ENCODE peak calls at places on chromosomes 3 and 15, in eight cellular contexts. M is lower lobe of right lung; F is H1; N is CD4-positive, alpha-beta T cell; S is astrocyte; W is CD4-positive, alpha-beta memory T cell; O is CD8-positive, alpha-beta T cell; P is WERI-Rb-1. U is an unnamed sample. For H3K9me3, the result is how much of the 10 kb centered on the place peaks cover.

GRCh38 chr3:59660376-59660775 is 610.6 kb upstream of the CFAP20DC start:
- DNase-seq in S (peak), F (no peak), O (no peak), M (no peak), N (no peak), P (no peak), W (no peak), U (no peak)

GRCh38 chr3:159771865-159772611 is 216.6 kb upstream of the IL12A start:
- DNase-seq in S (no peak), W (no peak), O (no peak), F (no peak), M (no peak), N (no peak), P (no peak), U (no peak)

GRCh38 chr15:60972866-60973265 is 256.2 kb downstream of the RORA start:
- DNase-seq in M (no peak), F (no peak), O (no peak), P (no peak), S (peak), W (no peak), N (no peak), U (no peak)

GRCh38 chr3:111968319-111969059 is 10.3 kb upstream of the ABHD10 start:
- DNase-seq in O (no peak), S (no peak), F (no peak), N (no peak), M (no peak), W (no peak), P (no peak), U (no peak)

GRCh38 chr15:27176785-27177406 is 205.9 kb downstream of the GABRG3 start:
- DNase-seq in M (no peak), P (no peak), N (no peak), F (no peak), S (peak), W (no peak), O (no peak), U (no peak)

GRCh38 chr3:35648347-35648746 is 9.0 kb downstream of the ARPP21 start:
- DNase-seq in F (no peak), M (no peak), W (no peak), N (no peak), P (no peak), O (no peak), S (peak), U (no peak)

GRCh38 chr15:49452595-49452994 is 29.6 kb downstream of the FGF7 start:
- DNase-seq in O (no peak), W (no peak), N (no peak), M (no peak), F (no peak), P (no peak), S (no peak), U (no peak)

GRCh38 chr3:146585156-146585555 is 20.0 kb downstream of the PLSCR5 start:
- DNase-seq in F (no peak), O (no peak), P (no peak), N (no peak), W (no peak), M (no peak), S (no peak), U (no peak)

GRCh38 chr15:51234181-51234927 is 104.0 kb downstream of the CYP19A1 start:
- DNase-seq in P (no peak), W (no peak), F (no peak), M (no peak), S (no peak), O (no peak), N (no peak), U (no peak)

GRCh38 chr3:179100652-179101051 is 29.0 kb upstream of the ZMAT3 start:
- DNase-seq in F (no peak), O (no peak), N (no peak), S (peak), P (no peak), M (no peak), W (no peak), U (no peak)

GRCh38 chr3:101807884-101808283 is 28.9 kb downstream of the NXPE3 start:
- DNase-seq in M (no peak), N (no peak), W (no peak), F (no peak), S (no peak), O (no peak), P (no peak), U (no peak)

GRCh38 chr3:101806491-101806890 is 27.5 kb downstream of the NXPE3 start:
- DNase-seq in P (no peak), N (no peak), W (no peak), F (no peak), M (no peak), O (no peak), S (no peak), U (no peak)

GRCh38 chr3:101810023-101810415 is 31.0 kb downstream of the NXPE3 start:
- DNase-seq in O (no peak), W (no peak), F (no peak), N (no peak), M (no peak), S (no peak), P (no peak), U (no peak)

GRCh38 chr3:101811875-101812274 is 32.9 kb downstream of the NXPE3 start:
- DNase-seq in S (no peak), W (no peak), P (no peak), F (no peak), O (no peak), M (no peak), N (no peak), U (no peak)

GRCh38 chr3:101809178-101810022 is 30.4 kb downstream of the NXPE3 start:
- DNase-seq in S (no peak), N (peak), M (no peak), W (peak), O (peak), F (no peak), P (no peak), U (no peak)
- H3K27ac ChIP-seq in S (no peak), N (peak), M (peak), W (peak), O (no peak), F (no peak), P (no peak), U (no peak)

GRCh38 chr3:17491601-17492000 is 250.8 kb downstream of the TBC1D5 start:
- DNase-seq in S (peak), O (no peak), N (no peak), P (no peak), M (no peak), W (no peak), F (no peak), U (no peak)

GRCh38 chr3:17494117-17494809 is 248.2 kb downstream of the TBC1D5 start:
- DNase-seq in P (no peak), M (no peak), F (no peak), S (no peak), W (no peak), N (no peak), O (no peak), U (no peak)

DNA sequence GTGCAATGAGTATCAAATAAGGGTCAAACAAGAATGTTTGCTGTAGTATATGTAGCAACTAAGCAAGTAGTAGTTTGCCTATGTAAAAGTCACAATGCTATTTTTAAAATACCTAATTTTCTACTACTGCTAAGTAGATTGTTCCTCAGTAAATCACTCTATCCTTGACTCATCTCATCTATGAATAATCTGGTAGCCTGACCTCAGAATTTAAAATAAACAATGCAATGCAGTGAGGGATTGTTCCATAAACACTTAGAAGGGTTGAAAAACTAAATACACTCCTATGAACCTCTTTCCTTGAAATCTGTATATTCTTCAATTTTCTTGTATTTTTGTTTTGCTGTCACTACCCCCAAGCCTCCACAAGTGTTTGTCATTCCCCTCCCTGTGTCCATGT is 253.3 kb downstream of the TBC1D5 start:
- DNase-seq in P (no peak), O (no peak), F (no peak), W (no peak), S (peak), N (no peak), M (no peak), U (no peak)
- H3K9me3 ChIP-seq in P (under half), O (under half), F (under half), W (under half), S (under half), N (under half), M (under half), U (under half)

GRCh38 chr15:38374024-38374423 is 79.9 kb upstream of the FAM98B start:
- DNase-seq in F (no peak), O (no peak), S (no peak), W (no peak), N (no peak), M (no peak), P (no peak), U (no peak)

GRCh38 chr15:38373016-38373415 is 80.9 kb upstream of the FAM98B start:
- DNase-seq in F (no peak), W (no peak), S (no peak), P (no peak), O (no peak), M (no peak), N (no peak), U (no peak)

GRCh38 chr15:38374477-38374876 is 79.5 kb upstream of the FAM98B start:
- DNase-seq in P (no peak), S (no peak), M (no peak), N (no peak), F (no peak), O (no peak), W (no peak), U (no peak)

GRCh38 chr15:38378162-38378560 is 75.8 kb upstream of the FAM98B start:
- DNase-seq in P (no peak), O (no peak), N (no peak), S (peak), M (peak), F (no peak), W (no peak), U (no peak)

DNA sequence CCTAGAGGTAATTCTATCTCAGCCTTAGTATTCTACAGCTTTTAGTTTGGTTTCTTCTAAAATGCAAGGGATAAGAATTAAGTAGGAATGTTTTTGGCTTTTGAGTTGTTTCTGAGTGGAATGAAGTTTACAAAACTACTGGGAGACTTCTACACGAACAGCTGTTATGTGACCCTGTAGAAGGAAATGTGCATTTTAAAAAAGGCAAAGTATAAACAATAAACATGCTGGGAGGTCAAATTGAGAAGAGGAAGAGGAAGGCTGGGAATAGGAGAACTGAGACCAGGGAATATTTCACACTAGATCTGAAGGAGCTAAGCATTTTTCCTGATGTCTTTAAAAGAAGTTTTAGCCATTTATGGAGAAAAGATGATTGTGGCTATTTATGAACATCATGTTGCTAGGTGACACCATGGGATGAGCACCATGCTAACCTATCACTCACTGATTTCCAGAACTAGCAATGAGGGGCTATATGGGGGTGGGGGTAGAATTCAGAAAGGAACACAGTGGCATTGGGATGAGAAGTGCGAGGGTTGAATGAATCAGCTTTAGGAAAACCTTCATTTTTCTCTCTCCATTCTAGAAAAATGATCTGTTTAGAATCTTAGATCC is 76.3 kb upstream of the FAM98B start:
- DNase-seq in W (no peak), F (no peak), S (no peak), N (no peak), P (no peak), O (no peak), M (no peak), U (no peak)
- H3K27ac ChIP-seq in W (no peak), F (no peak), S (no peak), N (no peak), P (no peak), O (no peak), M (peak), U (peak)

DNA sequence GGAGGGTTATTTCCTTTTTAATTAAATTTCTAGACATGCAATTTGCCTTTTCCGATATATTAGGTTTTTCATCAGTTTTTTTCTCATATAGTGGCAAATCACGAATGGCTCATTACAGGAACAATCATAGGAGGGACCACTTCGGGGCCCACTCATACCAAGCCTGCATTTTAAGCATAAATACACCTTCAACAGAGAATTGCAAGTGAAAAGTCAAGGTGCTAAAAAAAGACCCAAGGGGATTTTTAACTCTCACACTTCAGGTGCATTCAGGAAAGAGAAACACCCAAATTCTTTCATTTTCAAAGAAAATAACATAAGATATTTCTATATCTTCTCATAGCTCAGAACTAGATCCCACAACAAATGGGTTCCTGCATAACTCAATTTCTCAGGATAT is 979.6 kb upstream of the NR2F2 start:
- DNase-seq in N (no peak), O (no peak), S (no peak), P (no peak), W (no peak), F (no peak), M (no peak), U (no peak)
- H3K9me3 ChIP-seq in N (under half), O (under half), S (under half), P (under half), W (under half), F (under half), M (under half), U (under half)

DNA sequence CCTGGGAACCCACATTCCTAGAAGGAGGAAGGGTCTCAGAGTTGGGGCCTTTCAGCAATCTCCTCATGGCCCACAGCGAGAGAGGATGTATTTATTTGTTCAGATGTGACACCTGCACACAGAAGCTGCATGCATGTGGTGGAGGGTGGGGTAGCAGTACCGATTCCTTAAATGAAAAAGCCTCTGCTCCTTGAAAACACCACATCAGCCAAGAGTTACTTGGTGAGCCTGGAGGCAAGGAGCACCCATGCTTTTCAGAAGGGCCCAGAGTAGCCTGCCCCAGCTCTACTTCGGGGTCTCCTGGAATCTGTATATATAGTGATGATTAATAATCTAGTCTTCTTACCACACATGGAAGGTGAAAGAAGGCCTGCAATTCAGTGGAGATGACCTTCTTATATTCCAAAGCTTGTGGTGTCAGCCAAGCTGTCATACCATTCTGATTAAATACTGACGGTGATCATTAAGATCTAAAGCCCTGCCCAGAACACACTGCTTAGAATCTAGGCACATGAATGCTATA is 33.5 kb downstream of the SEMA6D start:
- DNase-seq in M (no peak), N (no peak), W (no peak), F (no peak), O (no peak), S (no peak), P (no peak), U (no peak)
- H3K27ac ChIP-seq in M (no peak), N (no peak), W (no peak), F (no peak), O (no peak), S (peak), P (no peak), U (no peak)

DNA sequence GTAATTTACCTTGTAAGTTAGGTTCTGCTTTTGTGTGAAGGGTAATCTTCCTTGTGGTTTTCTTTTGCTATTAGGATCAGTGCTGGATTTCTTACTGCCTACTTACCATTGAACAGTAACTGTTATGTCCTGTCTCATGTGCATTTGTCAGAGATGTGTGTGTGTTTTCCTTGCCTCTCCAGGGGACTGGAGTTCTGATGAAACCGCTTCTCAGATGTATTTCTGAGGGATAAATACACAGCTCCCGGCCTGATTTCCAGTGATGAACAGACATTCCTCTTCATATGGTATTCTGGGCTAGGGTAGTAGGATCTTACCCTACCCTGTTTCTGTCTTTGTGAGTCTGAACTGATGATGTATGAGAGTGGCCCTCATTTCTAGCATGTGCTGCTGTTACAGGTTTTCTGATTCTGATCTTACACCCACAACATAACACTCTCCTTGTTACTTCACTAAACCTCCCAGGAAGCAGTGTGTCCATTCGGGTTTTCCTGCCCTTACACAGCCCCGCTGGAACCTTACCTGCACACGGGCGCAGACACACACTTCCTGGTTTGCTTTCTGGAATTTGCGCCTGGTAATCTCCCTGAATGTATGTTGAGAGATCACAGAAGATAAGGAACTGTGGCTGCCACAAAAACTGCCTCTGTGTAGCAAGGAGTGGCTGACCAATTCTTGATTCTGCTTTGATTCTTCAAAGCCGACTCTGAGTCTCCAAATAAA is 14.7 kb downstream of the PAK2 start:
- DNase-seq in O (no peak), W (no peak), P (no peak), N (no peak), S (no peak), F (no peak), M (no peak), U (no peak)
- H3K9me3 ChIP-seq in O (under half), W (under half), P (under half), N (under half), S (under half), F (under half), M (under half), U (under half)

GRCh38 chr3:73188707-73189106 is 127.2 kb downstream of the EBLN2 start:
- DNase-seq in W (no peak), O (no peak), F (no peak), N (no peak), M (no peak), S (no peak), P (no peak), U (no peak)
- H3K27ac ChIP-seq in W (no peak), O (no peak), F (no peak), N (no peak), M (no peak), S (no peak), P (no peak), U (no peak)

DNA sequence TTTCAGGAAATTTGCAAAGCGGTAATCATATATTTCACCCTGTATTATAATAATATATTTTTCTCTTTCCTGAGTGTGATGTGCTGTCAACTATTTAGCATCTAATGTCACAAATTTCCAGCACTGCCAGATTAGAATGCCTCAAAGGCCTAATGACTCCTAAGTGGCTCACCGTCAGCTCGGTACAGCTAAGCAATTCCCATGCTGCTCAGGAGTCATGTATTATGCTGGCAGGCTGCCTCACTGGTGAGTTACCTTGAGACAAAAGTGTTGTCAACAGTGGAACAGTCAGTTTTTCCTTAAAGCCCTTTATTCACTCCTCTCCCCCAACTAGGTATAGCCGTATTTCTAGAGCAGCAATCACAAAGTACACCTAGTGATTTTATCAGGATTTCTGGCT is 83.6 kb downstream of the NSUN3 start:
- DNase-seq in P (no peak), N (no peak), F (no peak), M (no peak), S (peak), W (no peak), O (no peak), U (no peak)
- H3K9me3 ChIP-seq in P (under half), N (under half), F (under half), M (under half), S (under half), W (under half), O (under half), U (under half)

GRCh38 chr3:122001892-122002291 is 20.2 kb downstream of the ILDR1 start:
- DNase-seq in P (no peak), S (no peak), F (no peak), M (no peak), N (no peak), W (no peak), O (no peak), U (no peak)

GRCh38 chr3:122005033-122005565 is 16.9 kb downstream of the ILDR1 start:
- DNase-seq in O (no peak), F (no peak), M (no peak), P (no peak), N (no peak), W (no peak), S (no peak), U (no peak)

GRCh38 chr3:122003112-122003511 is 18.9 kb downstream of the ILDR1 start:
- DNase-seq in M (no peak), O (no peak), W (no peak), P (no peak), N (no peak), F (no peak), S (no peak), U (no peak)

GRCh38 chr3:122004123-122004522 is 17.9 kb downstream of the ILDR1 start:
- DNase-seq in S (no peak), O (no peak), F (no peak), M (no peak), N (no peak), P (no peak), W (no peak), U (no peak)

DNA sequence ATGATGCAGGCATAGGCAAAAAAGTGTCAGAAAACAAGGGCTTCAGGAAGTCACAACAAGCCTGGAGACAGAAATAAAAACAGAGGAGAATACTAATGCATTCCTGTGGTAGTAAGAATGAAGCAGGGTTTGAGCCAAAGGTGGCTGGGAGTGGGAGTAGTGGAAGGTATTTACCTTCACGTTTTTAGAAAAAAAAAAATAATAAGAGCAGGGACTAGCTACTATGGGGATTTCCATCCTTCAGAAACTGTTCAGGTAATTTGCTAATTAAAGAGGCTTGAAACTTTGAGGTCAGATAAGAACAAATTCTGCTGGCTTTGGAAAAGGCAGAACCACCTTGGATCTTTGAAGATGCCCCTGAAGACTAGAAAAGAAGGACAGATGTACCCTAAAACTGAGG is 18.5 kb downstream of the ILDR1 start:
- DNase-seq in O (no peak), S (no peak), M (no peak), N (no peak), W (no peak), F (no peak), P (no peak), U (no peak)
- H3K27ac ChIP-seq in O (no peak), S (no peak), M (no peak), N (no peak), W (no peak), F (no peak), P (no peak), U (no peak)